ENCODE peak calls at places on chromosomes 13 and 19, in five cellular contexts. I is HTR-8/SVneo, Y is Kasumi-1, Q is non-pigmented ciliary epithelial cell, C is SK-N-SH. P is an unnamed sample.

GRCh38 chr19:4566402-4567051 is 7.0 kb upstream of the SEMA6B start:
- DNase-seq in I (no peak), Q (no peak), Y (no peak), C (peak), P (no peak)

GRCh38 chr13:39111145-39111544 is 72.9 kb downstream of the NHLRC3 start:
- DNase-seq in C (no peak), Y (no peak), I (no peak), Q (no peak), P (no peak)

GRCh38 chr13:23660249-23660648 is 90.0 kb downstream of the TNFRSF19 start:
- DNase-seq in Q (no peak), Y (no peak), I (no peak), C (no peak), P (no peak)

GRCh38 chr13:98273824-98274786 is 97.0 kb upstream of the RNF113B start:
- DNase-seq in C (no peak), Q (no peak), Y (no peak), I (no peak), P (no peak)

GRCh38 chr13:27203854-27204253 is 32.2 kb upstream of the USP12 start:
- DNase-seq in C (no peak), I (no peak), Y (no peak), Q (no peak), P (no peak)

GRCh38 chr13:95920485-95920884 is 132.7 kb downstream of the UGGT2 start:
- DNase-seq in I (no peak), Y (no peak), C (no peak), Q (no peak), P (no peak)

GRCh38 chr19:29605653-29606419 is at the start of gene POP4:
- DNase-seq in Q (peak), C (peak), Y (peak), I (peak), P (peak)

GRCh38 chr13:44273991-44274810 is 99.4 kb upstream of the SERP2 start:
- DNase-seq in Y (no peak), I (no peak), C (no peak), Q (no peak), P (no peak)

GRCh38 chr19:4534836-4535658 is at the start of gene PLIN5:
- DNase-seq in I (peak), C (peak), Q (no peak), Y (no peak), P (no peak)

GRCh38 chr13:27043013-27043412 is 128.6 kb downstream of the USP12 start:
- DNase-seq in Q (peak), Y (peak), C (peak), I (peak), P (peak)

GRCh38 chr13:50408068-50408467 is 392.8 kb downstream of the KCNRG start:
- DNase-seq in Y (no peak), I (no peak), Q (no peak), C (no peak), P (no peak)

GRCh38 chr13:109521719-109522118 is 264.7 kb downstream of the IRS2 start:
- DNase-seq in I (no peak), Q (no peak), Y (no peak), C (no peak), P (no peak)

GRCh38 chr19:45884682-45885555 is 1.0 kb downstream of the IRF2BP1 start:
- DNase-seq in C (peak), Y (no peak), Q (no peak), I (no peak), P (no peak)

GRCh38 chr19:3184847-3185481 is 766 bp upstream of the NCLN start:
- DNase-seq in Y (peak), I (peak), C (peak), Q (peak), P (peak)

GRCh38 chr13:33272531-33273124 is 12.9 kb downstream of the STARD13 start:
- DNase-seq in Q (no peak), Y (no peak), I (no peak), C (no peak), P (no peak)

GRCh38 chr13:100210966-100211710 is 122.2 kb downstream of the PCCA start:
- DNase-seq in Q (no peak), C (no peak), Y (no peak), I (no peak), P (no peak)

GRCh38 chr19:21851596-21852345 is 15.8 kb upstream of the ZNF43 start:
- DNase-seq in C (peak), Y (no peak), Q (peak), I (peak), P (peak)

GRCh38 chr13:27280009-27280646 is 9.5 kb downstream of the RASL11A start:
- DNase-seq in I (no peak), Y (no peak), Q (no peak), C (no peak), P (no peak)

GRCh38 chr13:101868585-101869469 is 416.4 kb downstream of the ITGBL1 start:
- DNase-seq in I (no peak), C (no peak), Q (no peak), Y (no peak), P (no peak)

GRCh38 chr19:34960103-34960805 is 3.8 kb downstream of the ZNF792 start:
- DNase-seq in I (peak), Y (no peak), C (no peak), Q (peak), P (peak)

GRCh38 chr19:8145969-8146368 is 3.4 kb downstream of the FBN3 start:
- DNase-seq in C (no peak), Q (no peak), Y (no peak), I (no peak), P (no peak)

GRCh38 chr13:51303063-51303552 is 36.4 kb upstream of the SERPINE3 start:
- DNase-seq in Q (no peak), I (no peak), C (no peak), Y (no peak), P (no peak)

GRCh38 chr19:35963514-35963913 is 27.3 kb downstream of the LRFN3 start:
- DNase-seq in Q (peak), C (no peak), I (no peak), Y (peak), P (no peak)

GRCh38 chr19:4374451-4375163 is 25.7 kb downstream of the SH3GL1 start:
- DNase-seq in Q (no peak), C (no peak), Y (no peak), I (peak), P (peak)

GRCh38 chr19:21751379-21751778 is 16.0 kb downstream of the ZNF100 start:
- DNase-seq in I (no peak), Q (no peak), Y (no peak), C (no peak), P (no peak)

GRCh38 chr13:84980571-84980970 is 818.6 kb downstream of the SLITRK6 start:
- DNase-seq in I (no peak), Q (no peak), C (no peak), Y (peak), P (no peak)

GRCh38 chr19:45256836-45257235 is 5.8 kb downstream of the MARK4 start:
- DNase-seq in I (no peak), Q (no peak), C (no peak), Y (no peak), P (no peak)

GRCh38 chr13:49419292-49419691 is 24.6 kb downstream of the CAB39L start:
- DNase-seq in Y (no peak), C (no peak), I (no peak), Q (no peak), P (no peak)

P was measured in H54.